ENCODE peak calls at places on chromosomes 4 and X, in seven cellular contexts. B, X, D, P, H, N and U are unnamed samples.

GRCh38 chr4:8098506-8098905 is 60.1 kb downstream of the ABLIM2 start:
- DNase-seq in X (no peak), P (no peak), B (no peak), N (no peak), D (no peak), H (no peak), U (no peak)

GRCh38 chr4:184100297-184100885 is 117.3 kb downstream of the ENPP6 start:
- DNase-seq in B (peak), X (peak), N (peak), P (no peak), D (no peak), H (peak), U (peak)

GRCh38 chr4:10737335-10737734 is 52.8 kb upstream of the CLNK start:
- DNase-seq in H (no peak), N (no peak), B (no peak), X (no peak), D (no peak), P (no peak), U (no peak)

GRCh38 chr4:139039044-139039443 is 23.5 kb downstream of the NOCT start:
- DNase-seq in B (no peak), N (peak), D (no peak), H (no peak), X (no peak), P (no peak), U (no peak)

GRCh38 chr4:185567828-185568442 is 32.6 kb upstream of the PDLIM3 start:
- DNase-seq in D (no peak), H (no peak), P (peak), B (no peak), N (no peak), X (no peak), U (no peak)

GRCh38 chr4:97646997-97647396 is 496.3 kb downstream of the STPG2 start:
- DNase-seq in N (no peak), H (no peak), B (no peak), D (no peak), P (no peak), X (no peak), U (no peak)

GRCh38 chrX:112803060-112803459 is 37.6 kb downstream of the AMOT start:
- DNase-seq in N (no peak), D (no peak), X (no peak), B (no peak), H (no peak), P (no peak), U (no peak)

GRCh38 chr4:117823388-117823787 is 210.9 kb upstream of the NDST3 start:
- DNase-seq in B (no peak), P (no peak), D (no peak), X (no peak), N (no peak), H (no peak), U (no peak)

GRCh38 chr4:136136566-136136965 is 1395.7 kb downstream of the PCDH18 start:
- DNase-seq in B (no peak), D (no peak), N (no peak), H (no peak), P (no peak), X (no peak), U (no peak)

GRCh38 chr4:140968371-140968770 is 164.9 kb downstream of the RNF150 start:
- DNase-seq in X (no peak), P (no peak), H (no peak), N (no peak), B (no peak), D (no peak), U (no peak)

GRCh38 chrX:65677954-65678469 is 10.6 kb downstream of the MSN start:
- DNase-seq in X (no peak), H (peak), P (no peak), D (no peak), B (no peak), N (no peak), U (no peak)

GRCh38 chrX:19332983-19333382 is 10.7 kb upstream of the PDHA1 start:
- DNase-seq in H (no peak), P (no peak), X (no peak), N (peak), B (peak), D (no peak), U (no peak)

GRCh38 chr4:173074501-173074946 is 94.1 kb upstream of the GALNT7 start:
- DNase-seq in H (peak), P (no peak), X (no peak), D (no peak), B (no peak), N (peak), U (no peak)

GRCh38 chr4:120432451-120432850 is 365.8 kb upstream of the MAD2L1 start:
- DNase-seq in D (no peak), P (no peak), N (no peak), B (no peak), H (no peak), X (no peak), U (no peak)

GRCh38 chrX:120638619-120639018 is 8.8 kb upstream of the C1GALT1C1 start:
- DNase-seq in X (no peak), D (no peak), B (no peak), N (no peak), P (no peak), H (no peak), U (no peak)

GRCh38 chrX:154730271-154730883 is 20.5 kb downstream of the GAB3 start:
- DNase-seq in N (no peak), X (peak), B (no peak), D (no peak), P (no peak), H (no peak), U (no peak)

GRCh38 chr4:38730830-38731646 is 51.8 kb downstream of the TLR10 start:
- DNase-seq in H (peak), D (peak), P (peak), B (peak), N (peak), X (peak), U (peak)
- TF ChIP-seq JUND in H (no peak), D (no peak), P (no peak), B (no peak), N (no peak), X (no peak), U (no peak)

GRCh38 chr4:6896035-6896434 is 13.6 kb upstream of the TBC1D14 start:
- DNase-seq in H (no peak), B (no peak), D (no peak), X (peak), N (no peak), P (no peak), U (no peak)
- TF ChIP-seq JUND in H (no peak), B (no peak), D (no peak), X (no peak), N (no peak), P (no peak), U (no peak)

GRCh38 chr4:163331629-163332360 is 601 bp downstream of the NPY1R start:
- DNase-seq in B (peak), N (peak), X (no peak), H (no peak), P (no peak), D (no peak), U (peak)
- TF ChIP-seq JUND in B (no peak), N (no peak), X (no peak), H (no peak), P (no peak), D (no peak), U (no peak)

DNA sequence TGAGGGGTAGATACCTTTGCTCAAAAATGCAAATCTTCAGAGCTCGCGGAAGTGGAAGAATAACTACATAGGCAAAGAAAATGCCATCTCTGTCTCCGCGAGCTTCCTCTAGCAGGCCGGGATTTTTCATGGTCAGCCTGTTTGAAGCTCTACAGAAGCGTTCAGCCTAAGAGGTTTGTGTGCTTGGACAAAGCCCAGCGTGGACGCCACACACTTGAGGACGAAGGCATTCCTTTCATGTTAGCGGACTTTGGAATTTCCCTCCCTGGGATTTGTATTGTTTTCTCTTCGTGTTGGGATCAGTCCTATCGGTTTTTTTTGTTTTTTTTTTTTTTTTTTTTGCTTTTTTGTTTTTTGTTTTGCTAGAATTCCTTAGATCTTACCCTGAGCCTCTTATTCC is 53.7 kb downstream of the SMIM31 start:
- DNase-seq in B (no peak), P (peak), X (no peak), N (no peak), D (no peak), H (no peak), U (no peak)
- TF ChIP-seq JUND in B (no peak), P (no peak), X (no peak), N (no peak), D (no peak), H (no peak), U (no peak)

GRCh38 chr4:1713003-1713397 is 881 bp upstream of the SLBP start:
- DNase-seq in H (no peak), P (no peak), B (no peak), D (no peak), N (no peak), X (no peak), U (no peak)

GRCh38 chr4:1715002-1715761 is 3.1 kb upstream of the SLBP start:
- DNase-seq in H (no peak), P (no peak), N (no peak), X (peak), B (no peak), D (no peak), U (no peak)

GRCh38 chr4:1716065-1716945 is 4.2 kb upstream of the SLBP start:
- DNase-seq in N (no peak), X (no peak), P (no peak), H (no peak), B (peak), D (no peak), U (no peak)

GRCh38 chr4:1712216-1713002 is at the start of gene SLBP:
- DNase-seq in X (peak), B (peak), H (peak), D (peak), N (peak), P (peak), U (peak)

DNA sequence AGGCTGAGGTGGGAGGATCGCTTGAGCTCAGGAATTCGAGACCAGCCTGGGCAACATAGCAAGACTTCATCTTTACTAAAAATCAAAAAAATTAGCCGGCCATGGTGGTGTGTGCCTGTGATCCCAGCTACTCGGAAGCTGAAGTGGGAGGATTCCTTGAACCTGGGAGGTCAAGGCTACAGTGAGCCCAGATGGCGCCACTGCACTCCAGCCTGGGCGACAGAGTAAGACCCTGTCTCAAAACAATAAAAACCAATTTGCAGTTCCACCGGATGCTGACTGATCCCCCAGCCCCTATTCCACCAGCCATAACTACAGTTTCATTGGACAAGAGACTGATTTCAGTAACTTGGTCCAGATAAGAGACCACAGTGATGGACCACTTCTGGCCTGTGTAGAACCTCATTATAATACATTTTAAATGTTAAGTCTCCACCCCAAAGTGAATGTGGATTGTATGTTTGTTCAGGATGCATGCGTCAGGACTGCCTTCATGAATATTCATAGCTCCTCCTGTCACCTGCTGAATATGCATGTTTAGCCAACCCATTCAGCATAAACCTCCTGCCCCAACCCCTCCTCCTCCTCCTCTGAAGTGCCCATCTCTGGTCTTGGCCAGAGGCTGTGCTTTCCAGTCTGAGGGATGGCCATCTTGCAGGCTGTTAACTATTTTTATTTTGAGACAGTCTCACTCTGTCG is 2.3 kb upstream of the SLBP start:
- DNase-seq in B (no peak), H (no peak), N (no peak), X (peak), P (no peak), D (no peak), U (no peak)
- TF ChIP-seq JUND in B (no peak), H (no peak), N (no peak), X (no peak), P (no peak), D (no peak), U (no peak)

GRCh38 chr4:145639281-145639680 is 20.1 kb downstream of the MMAA start:
- DNase-seq in P (no peak), N (no peak), D (no peak), B (no peak), H (no peak), X (no peak), U (no peak)

GRCh38 chr4:145635117-145635516 is 15.9 kb downstream of the MMAA start:
- DNase-seq in X (no peak), N (no peak), B (no peak), H (no peak), P (no peak), D (no peak), U (no peak)

DNA sequence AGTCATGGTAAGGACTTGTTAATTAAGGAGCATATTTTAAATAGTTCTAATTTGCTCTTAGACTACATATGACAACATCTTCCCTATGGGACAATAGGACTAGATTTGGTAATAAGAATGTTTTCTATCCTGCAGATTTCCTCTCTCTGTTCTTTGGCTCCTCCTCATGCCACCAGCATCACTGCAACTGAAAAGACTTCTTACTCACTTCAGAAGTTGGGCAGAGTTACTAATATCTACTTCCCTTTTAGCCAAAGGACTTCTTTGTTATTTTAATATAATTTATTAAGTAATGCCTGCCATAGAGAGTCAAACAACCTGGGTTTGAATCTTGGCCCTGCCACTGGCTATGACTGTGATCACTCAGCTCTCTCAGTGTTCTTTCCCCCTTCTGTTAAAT is 16.4 kb downstream of the MMAA start:
- DNase-seq in N (no peak), D (no peak), B (no peak), X (no peak), P (no peak), H (no peak), U (no peak)
- TF ChIP-seq JUND in N (no peak), D (no peak), B (no peak), X (no peak), P (no peak), H (no peak), U (no peak)

DNA sequence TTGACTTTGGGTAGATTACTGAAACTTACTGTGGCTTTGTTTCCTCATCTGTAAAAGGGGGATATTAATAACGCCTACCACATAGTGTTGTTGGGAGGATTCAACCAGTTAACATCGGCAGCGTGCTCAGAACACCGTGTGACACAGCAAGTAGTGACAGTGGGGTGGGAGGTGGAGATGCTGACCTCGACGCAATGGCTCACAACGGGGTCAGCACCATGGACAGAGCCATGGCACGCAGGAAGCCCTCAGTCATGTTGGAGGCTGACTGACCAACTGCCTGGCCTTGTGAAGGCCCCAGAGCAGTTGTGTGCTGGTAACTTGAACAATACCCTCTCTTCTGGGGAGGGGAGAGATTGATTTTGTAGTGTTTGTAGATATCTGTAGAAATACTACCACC is 93.2 kb downstream of the WFS1 start:
- DNase-seq in P (peak), D (no peak), H (no peak), B (no peak), N (peak), X (peak), U (peak)
- TF ChIP-seq JUND in P (no peak), D (no peak), H (no peak), B (no peak), N (no peak), X (no peak), U (no peak)

GRCh38 chrX:100615015-100615414 is 21.6 kb downstream of the TSPAN6 start:
- DNase-seq in D (peak), H (peak), P (peak), X (peak), N (no peak), B (peak), U (no peak)
- TF ChIP-seq JUND in D (no peak), H (no peak), P (no peak), X (no peak), N (no peak), B (no peak), U (no peak)